ENCODE peak calls at places on chromosomes 4 and X, in five cellular contexts. S is heart left ventricle, B is A549, C is sigmoid colon, E is body of pancreas. O is an unnamed sample.

GRCh38 chr4:13887010-13887409 is 259.5 kb upstream of the BOD1L1 start:
- DNase-seq in B (no peak), C (no peak), S (no peak), E (no peak), O (no peak)

GRCh38 chr4:177023951-177024350 is 231.2 kb upstream of the VEGFC start:
- DNase-seq in E (no peak), C (no peak), B (no peak), S (no peak), O (no peak)

GRCh38 chr4:3290889-3291321 is 1.9 kb upstream of the RGS12 start:
- DNase-seq in E (no peak), B (no peak), C (no peak), S (no peak), O (no peak)

GRCh38 chrX:121876316-121876715 is 828.9 kb downstream of the GLUD2 start:
- DNase-seq in E (no peak), S (no peak), B (no peak), C (no peak), O (no peak)

GRCh38 chr4:150960079-150960478 is 55.0 kb downstream of the LRBA start:
- DNase-seq in B (peak; percentile 56), S (no peak), E (no peak), C (no peak), O (no peak)

GRCh38 chrX:140123446-140123845 is 158.1 kb upstream of the CXorf66 start:
- DNase-seq in E (no peak), C (no peak), B (peak; percentile 1), S (no peak), O (no peak)

GRCh38 chrX:3465017-3465416 is 118.6 kb upstream of the MXRA5 start:
- DNase-seq in E (no peak), B (no peak), C (no peak), S (no peak), O (no peak)

GRCh38 chrX:11555759-11556158 is 110.0 kb downstream of the ARHGAP6 start:
- DNase-seq in E (no peak), B (no peak), S (no peak), C (no peak), O (no peak)

GRCh38 chrX:11787564-11787963 is 29.5 kb downstream of the MSL3 start:
- DNase-seq in B (peak; percentile 79), C (peak; percentile 80), E (peak; percentile 65), S (peak; percentile 67), O (peak; percentile 50)

GRCh38 chr4:147761218-147761883 is 29.5 kb downstream of the ARHGAP10 start:
- DNase-seq in B (no peak), S (no peak), C (no peak), E (no peak), O (no peak)

GRCh38 chrX:15737957-15738685 is at the start of gene CA5B:
- DNase-seq in E (peak; percentile 99), S (peak; percentile 96), B (peak; percentile 97), C (peak; percentile 96), O (peak; percentile 99)

GRCh38 chr4:184408711-184409081 is 65.7 kb downstream of the IRF2 start:
- DNase-seq in S (no peak), C (no peak), B (no peak), E (no peak), O (no peak)

GRCh38 chr4:184409911-184410692 is 64.2 kb downstream of the IRF2 start:
- DNase-seq in S (no peak), C (no peak), E (no peak), B (no peak), O (peak; percentile 42)

GRCh38 chr4:184410748-184411147 is 63.6 kb downstream of the IRF2 start:
- DNase-seq in E (no peak), S (no peak), B (no peak), C (no peak), O (no peak)

GRCh38 chr4:184408021-184408710 is 66.2 kb downstream of the IRF2 start:
- DNase-seq in C (no peak), S (no peak), B (no peak), E (no peak), O (no peak)

GRCh38 chr4:184409502-184409901 is 64.8 kb downstream of the IRF2 start:
- DNase-seq in E (no peak), C (no peak), S (no peak), B (no peak), O (no peak)
- H3K4me1 ChIP-seq in E (no peaks in the 10 kb centered on the region), C (no peaks in the 10 kb centered on the region), S (peaks cover 36% of the 10 kb centered on the region), B (no peaks in the 10 kb centered on the region), O (peaks cover 26% of the 10 kb centered on the region)

GRCh38 chr4:1805493-1806222 is 12.6 kb downstream of the FGFR3 start:
- DNase-seq in C (no peak), E (no peak), S (peak; percentile 66), B (no peak), O (no peak)
- TF ChIP-seq POLR2A in C (no peak), E (no peak), S (no peak), B (no peak), O (no peak)

GRCh38 chrX:13888284-13888683 is 71.4 kb upstream of the GPM6B start:
- DNase-seq in B (no peak), E (no peak), S (no peak), C (no peak), O (no peak)

GRCh38 chrX:13891367-13892146 is 74.7 kb upstream of the GPM6B start:
- DNase-seq in B (no peak), C (no peak), E (no peak), S (no peak), O (no peak)

GRCh38 chrX:13893826-13894225 is 76.9 kb upstream of the GPM6B start:
- DNase-seq in S (peak; percentile 58), C (no peak), E (no peak), B (no peak), O (no peak)

GRCh38 chrX:13892856-13893255 is 76.0 kb upstream of the GPM6B start:
- DNase-seq in E (no peak), C (no peak), B (no peak), S (no peak), O (no peak)

DNA sequence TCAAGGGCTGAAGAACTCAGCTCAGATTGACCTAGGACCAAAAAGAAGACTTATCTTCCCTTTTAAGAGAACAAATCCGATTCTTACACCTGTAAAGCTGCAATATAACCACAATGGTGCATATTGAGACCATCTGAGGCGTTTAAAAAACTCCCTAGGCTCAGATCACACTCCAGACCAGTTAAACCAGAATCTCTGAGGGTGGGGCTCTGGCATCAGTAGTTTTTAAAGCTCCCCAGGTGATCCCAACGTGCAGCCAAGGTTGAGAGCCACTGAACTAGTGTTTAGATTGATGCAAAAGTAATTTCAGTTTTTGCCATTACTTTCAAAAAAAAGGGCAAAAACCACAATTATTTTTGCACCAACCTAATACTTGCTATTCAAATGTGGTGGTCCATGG is 73.9 kb upstream of the GPM6B start:
- DNase-seq in C (no peak), E (no peak), B (no peak), S (no peak), O (no peak)
- H3K4me1 ChIP-seq in C (no peaks in the 10 kb centered on the region), E (no peaks in the 10 kb centered on the region), B (no peaks in the 10 kb centered on the region), S (no peaks in the 10 kb centered on the region), O (no peaks in the 10 kb centered on the region)

GRCh38 chr4:140865253-140865652 is 109.1 kb upstream of the TBC1D9 start:
- DNase-seq in C (no peak), B (no peak), S (no peak), E (no peak), O (no peak)
- TF ChIP-seq POLR2A in C (no peak), B (no peak), S (no peak), E (no peak), O (no peak)

GRCh38 chr4:41120297-41121217 is 93.8 kb downstream of the APBB2 start:
- DNase-seq in S (no peak), B (no peak), C (peak; percentile 92), E (peak; percentile 45), O (peak; percentile 45)

GRCh38 chr4:41119867-41120295 is 94.5 kb downstream of the APBB2 start:
- DNase-seq in B (no peak), C (no peak), S (no peak), E (peak; percentile 23), O (no peak)

GRCh38 chr4:41121906-41122305 is 92.4 kb downstream of the APBB2 start:
- DNase-seq in E (no peak), S (no peak), B (no peak), C (no peak), O (no peak)

GRCh38 chr4:41122775-41123174 is 91.6 kb downstream of the APBB2 start:
- DNase-seq in C (no peak), E (no peak), B (no peak), S (no peak), O (no peak)

GRCh38 chr4:41122309-41122708 is 92.0 kb downstream of the APBB2 start:
- DNase-seq in B (no peak), C (no peak), E (no peak), S (no peak), O (no peak)
- H3K4me1 ChIP-seq in B (peaks cover 12% of the 10 kb centered on the region), C (no peaks in the 10 kb centered on the region), E (peaks cover 36% of the 10 kb centered on the region), S (no peaks in the 10 kb centered on the region), O (peaks cover 50% of the 10 kb centered on the region)

DNA sequence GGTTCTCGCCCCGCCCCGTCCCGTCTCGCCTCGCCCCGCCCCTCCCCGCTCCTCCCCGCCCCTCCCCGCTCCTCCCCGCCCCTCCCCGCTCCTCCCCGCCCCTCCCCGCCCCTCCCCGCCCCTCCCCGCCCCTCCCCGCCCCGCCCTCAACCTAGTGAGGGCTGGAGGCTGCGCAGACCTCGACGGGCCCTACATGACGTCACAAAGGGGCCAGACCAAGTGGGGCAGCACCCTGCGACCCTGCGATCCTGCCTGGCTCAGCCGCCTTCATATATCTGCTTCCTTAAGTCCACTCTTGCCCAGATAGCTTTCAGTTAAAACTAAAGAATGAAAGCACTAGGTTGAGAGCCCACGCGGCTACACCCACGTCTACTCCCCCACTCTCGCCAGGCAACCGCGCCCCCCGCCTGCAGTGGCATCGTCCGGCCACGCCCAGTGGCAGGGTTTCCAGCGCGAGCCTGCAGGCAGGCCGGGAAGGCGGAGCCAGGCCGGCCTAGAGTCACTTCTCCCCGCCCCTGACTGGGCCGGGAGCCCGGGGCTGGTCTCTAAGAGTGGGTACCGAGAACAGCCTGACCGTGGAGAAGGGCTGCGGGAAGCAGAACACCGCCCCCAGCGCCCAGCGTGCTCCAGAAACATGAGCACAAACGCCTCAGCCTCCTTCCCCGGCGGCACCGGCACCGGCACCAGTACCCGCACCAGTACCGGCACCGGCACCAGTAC is 1.5 kb upstream of the MAOA start:
- DNase-seq in C (peak; percentile 97), S (peak; percentile 95), B (peak; percentile 92), E (peak; percentile 96), O (peak; percentile 93)
- TF ChIP-seq POLR2A in C (peak; percentile 25), S (no peak), B (peak; percentile 47), E (peak; percentile 68), O (peak; percentile 79)

GRCh38 chr4:26030260-26030667 is 116.2 kb downstream of the SMIM20 start:
- DNase-seq in C (no peak), B (no peak), S (no peak), E (no peak), O (no peak)
- H3K4me1 ChIP-seq in C (no peaks in the 10 kb centered on the region), B (no peaks in the 10 kb centered on the region), S (no peaks in the 10 kb centered on the region), E (peaks cover 13% of the 10 kb centered on the region), O (peaks cover 6% of the 10 kb centered on the region)

GRCh38 chr4:98641906-98642668 is 16.3 kb downstream of the TSPAN5 start:
- DNase-seq in S (no peak), E (no peak), B (no peak), C (no peak), O (no peak)
- TF ChIP-seq POLR2A in S (no peak), E (no peak), B (no peak), C (no peak), O (no peak)

GRCh38 chr4:41203169-41203568 is 11.2 kb downstream of the APBB2 start:
- DNase-seq in E (no peak), C (no peak), S (no peak), B (no peak), O (no peak)
- H3K4me1 ChIP-seq in E (peaks cover 39% of the 10 kb centered on the region), C (no peaks in the 10 kb centered on the region), S (peaks cover 9% of the 10 kb centered on the region), B (peaks cover 18% of the 10 kb centered on the region), O (peaks cover 25% of the 10 kb centered on the region)